ENCODE peak calls at places on chromosomes 12 and 14, in ten cellular contexts. G is T-helper 9 cell; O is D341Med; R is HS-27A; A is GM13977; V is T-helper 17 cell; X is activated naive CD4-positive, alpha-beta T cell treated with Interleukin-2 at 50 U/mL for 16 hours; Y is stimulated activated CD4-positive, alpha-beta T cell treated with anti-CD3 and anti-CD28 coated beads, Interleukin-12 subunit alpha, Interleukin-12 subunit beta, amount 100 ng/mL, for 4 hours; S is CD4-positive, alpha-beta T cell; Q is body of pancreas. C is an unnamed sample.

GRCh38 chr14:22668417-22668816 is 24.3 kb upstream of the OR6J1 start:
- DNase-seq in Y (no peak), X (no peak), G (no peak), V (no peak), A (peak; percentile 50), Q (no peak), R (no peak), S (no peak), O (no peak), C (no peak)

GRCh38 chr12:197347-197746 is 16.6 kb downstream of the SLC6A12 start:
- DNase-seq in S (no peak), O (no peak), Y (no peak), G (no peak), A (no peak), V (no peak), R (no peak), Q (no peak), X (no peak), C (no peak)

GRCh38 chr14:58362798-58363412 is 32.8 kb upstream of the TOMM20L start:
- DNase-seq in Q (no peak), Y (no peak), S (no peak), O (peak; percentile 36), X (no peak), R (no peak), A (peak; percentile 17), G (no peak), V (no peak), C (no peak)

GRCh38 chr14:91888641-91889476 is 21.5 kb upstream of the TC2N start:
- DNase-seq in Q (peak; percentile 4), O (no peak), Y (no peak), S (no peak), X (no peak), V (no peak), G (no peak), R (no peak), A (no peak), C (no peak)

GRCh38 chr12:69653703-69654102 is 43.0 kb upstream of the LRRC10 start:
- DNase-seq in A (no peak), G (no peak), R (no peak), V (no peak), S (no peak), O (no peak), Q (no peak), X (no peak), Y (no peak), C (no peak)

GRCh38 chr14:71432334-71432733 is 499.9 kb upstream of the RGS6 start:
- DNase-seq in O (no peak), A (no peak), V (no peak), Y (no peak), Q (no peak), G (no peak), R (no peak), S (no peak), X (no peak), C (no peak)

GRCh38 chr12:116320839-116321238 is 43.3 kb upstream of the MED13L start:
- DNase-seq in V (no peak), R (no peak), S (no peak), X (no peak), Q (no peak), Y (no peak), G (no peak), O (no peak), A (no peak), C (no peak)

GRCh38 chr12:57545809-57546437 is 1.1 kb downstream of the DCTN2 start:
- DNase-seq in X (no peak), V (no peak), G (no peak), A (no peak), Y (no peak), S (no peak), Q (no peak), O (no peak), R (no peak), C (no peak)

GRCh38 chr14:96400495-96400894 is 8.6 kb downstream of the AK7 start:
- DNase-seq in V (no peak), S (no peak), X (no peak), O (no peak), A (no peak), Q (no peak), Y (no peak), R (no peak), G (no peak), C (no peak)

GRCh38 chr12:111033281-111034147 is 113.1 kb upstream of the MYL2 start:
- DNase-seq in R (no peak), X (no peak), S (no peak), Y (no peak), G (no peak), Q (no peak), V (no peak), A (no peak), O (peak; percentile 83), C (no peak)

GRCh38 chr14:65277580-65278270 is 134.8 kb upstream of the FUT8 start:
- DNase-seq in V (no peak), O (no peak), A (no peak), R (no peak), G (no peak), S (no peak), Y (no peak), Q (no peak), X (no peak), C (no peak)

GRCh38 chr12:105206686-105207374 is 29.1 kb downstream of the APPL2 start:
- DNase-seq in V (no peak), S (no peak), Q (no peak), R (no peak), G (no peak), X (no peak), A (no peak), Y (no peak), O (no peak), C (no peak)

GRCh38 chr12:103799504-103800251 is 41.4 kb downstream of the NT5DC3 start:
- DNase-seq in R (no peak), O (no peak), Q (peak; percentile 35), Y (no peak), X (no peak), S (no peak), A (no peak), G (no peak), V (no peak), C (no peak)